ENCODE peak calls at places on chromosomes 7 and 10, in seven cellular contexts. X is astrocyte; H is neuronal stem cell; Y is breast epithelium; K is substantia nigra; I is CD4-positive, alpha-beta T cell; T is dorsolateral prefrontal cortex. S is an unnamed sample.

GRCh38 chr10:76036962-76037361 is 605.5 kb downstream of the LRMDA start:
- DNase-seq in T (no peak), I (no peak), H (no peak), K (no peak), Y (no peak), X (no peak), S (no peak)

GRCh38 chr7:134514663-134515062 is 12.7 kb upstream of the AKR1B10 start:
- DNase-seq in I (peak), T (no peak), Y (no peak), X (peak), K (peak), H (peak), S (no peak)

GRCh38 chr7:80207501-80207900 is 72.9 kb downstream of the GNAI1 start:
- DNase-seq in Y (no peak), H (no peak), K (no peak), T (no peak), I (no peak), X (no peak), S (no peak)

GRCh38 chr7:90597879-90598278 is 1.8 kb downstream of the CDK14 start:
- DNase-seq in H (no peak), X (no peak), T (no peak), Y (no peak), I (no peak), K (no peak), S (no peak)

GRCh38 chr10:130933008-130933390 is 378.5 kb downstream of the TCERG1L start:
- DNase-seq in T (no peak), Y (no peak), X (no peak), H (no peak), K (no peak), I (no peak), S (peak)

GRCh38 chr7:150324366-150324961 is 1.1 kb upstream of the ACTR3C start:
- DNase-seq in H (no peak), Y (no peak), K (no peak), T (no peak), X (peak), I (no peak), S (no peak)

GRCh38 chr7:131021902-131022301 is 287.9 kb upstream of the KLF14 start:
- DNase-seq in X (no peak), H (no peak), Y (no peak), I (no peak), K (no peak), T (no peak), S (peak)

GRCh38 chr7:36723951-36724664 is at the start of gene AOAH:
- DNase-seq in H (no peak), Y (no peak), X (no peak), K (no peak), I (peak), T (no peak), S (no peak)

DNA sequence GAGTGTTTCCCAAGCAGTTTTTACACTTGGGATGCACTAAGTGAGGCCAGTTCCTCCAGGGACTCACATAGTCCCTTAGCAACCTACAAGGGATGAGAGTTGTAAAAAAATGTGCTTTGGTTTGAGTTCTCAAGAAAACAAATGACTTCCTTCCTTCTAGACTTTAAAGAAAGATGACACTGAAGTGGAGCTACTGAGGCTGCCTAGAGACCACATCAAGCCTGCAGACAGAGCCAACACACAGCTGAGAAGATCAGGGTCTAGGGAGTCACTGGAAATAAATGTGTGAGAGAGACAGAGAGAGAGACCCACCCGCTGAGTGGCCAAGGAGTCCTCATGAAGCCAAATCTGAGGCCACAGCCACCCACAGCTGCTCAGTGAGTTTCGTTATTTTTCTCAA is 264.4 kb downstream of the TNS3 start:
- DNase-seq in K (no peak), T (no peak), H (no peak), Y (no peak), I (no peak), X (no peak), S (no peak)
- H3K27ac ChIP-seq in K (no peak), T (no peak), H (no peak), Y (no peak), I (no peak), X (no peak), S (no peak)

GRCh38 chr10:120507651-120508050 is 50.6 kb downstream of the PLPP4 start:
- DNase-seq in H (no peak), T (no peak), I (no peak), Y (no peak), K (no peak), X (no peak), S (no peak)
- H3K27ac ChIP-seq in H (no peak), T (no peak), I (no peak), Y (no peak), K (no peak), X (peak), S (no peak)

GRCh38 chr10:24916365-24916764 is 36.0 kb downstream of the PRTFDC1 start:
- DNase-seq in T (no peak), H (no peak), K (no peak), X (no peak), Y (no peak), I (no peak), S (no peak)

GRCh38 chr10:24917979-24918378 is 34.4 kb downstream of the PRTFDC1 start:
- DNase-seq in K (no peak), H (no peak), Y (no peak), X (no peak), I (no peak), T (no peak), S (no peak)

GRCh38 chr10:24925799-24926198 is 26.6 kb downstream of the PRTFDC1 start:
- DNase-seq in K (no peak), I (no peak), T (no peak), H (no peak), Y (no peak), X (no peak), S (no peak)

GRCh38 chr10:24917493-24917892 is 34.9 kb downstream of the PRTFDC1 start:
- DNase-seq in H (no peak), K (no peak), X (no peak), T (no peak), Y (no peak), I (no peak), S (no peak)

DNA sequence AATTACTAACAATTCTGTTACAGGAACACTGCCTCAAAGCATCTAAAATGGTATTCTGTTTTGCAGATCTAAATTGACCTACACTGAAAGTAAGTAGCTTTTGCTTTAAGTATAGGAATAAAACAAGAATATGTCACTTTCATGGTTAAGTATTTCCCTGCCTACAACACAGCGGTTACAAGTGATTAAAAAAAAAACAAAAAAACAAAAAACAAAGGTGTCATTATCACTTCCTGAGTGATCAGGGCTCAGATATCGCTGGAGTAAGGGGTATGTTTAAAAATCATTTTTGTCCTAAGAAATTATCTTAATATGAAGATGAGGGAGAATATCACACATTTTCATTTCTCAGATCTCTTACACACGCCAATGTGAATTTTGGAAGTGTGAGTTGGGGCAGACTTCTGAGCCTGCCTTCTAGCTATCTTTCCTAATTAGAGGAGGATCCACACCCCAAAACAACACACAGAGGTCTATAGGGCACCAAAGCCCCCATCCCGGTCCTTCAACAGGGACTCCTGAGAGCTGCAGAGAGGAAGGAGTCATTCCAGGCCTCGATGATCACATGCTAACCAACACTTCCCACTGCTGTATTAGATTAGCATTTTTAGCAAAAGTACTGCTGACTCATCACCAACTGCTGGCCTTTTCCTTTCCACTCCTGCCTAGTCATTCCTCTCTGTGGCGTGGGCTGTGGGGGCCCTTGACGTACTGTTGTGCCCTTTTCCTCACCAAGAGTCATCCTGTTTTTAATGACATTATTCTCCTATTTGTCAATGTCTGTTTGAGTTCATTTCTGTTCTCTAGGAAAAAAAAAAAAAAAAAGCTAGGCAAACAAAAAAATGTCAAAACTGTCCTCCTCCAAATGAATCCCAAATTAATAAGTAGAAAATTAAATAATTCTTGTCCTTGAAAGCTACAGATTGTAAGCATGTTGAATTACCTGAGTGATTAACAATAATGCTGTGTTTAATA is 31.2 kb downstream of the PRTFDC1 start:
- DNase-seq in Y (no peak), T (peak), X (peak), I (no peak), K (peak), H (no peak), S (no peak)
- H3K27ac ChIP-seq in Y (peak), T (peak), X (peak), I (no peak), K (peak), H (no peak), S (no peak)

GRCh38 chr10:5555881-5556280 is 31.1 kb downstream of the CALML3 start:
- DNase-seq in Y (peak), H (no peak), K (no peak), T (no peak), X (no peak), I (no peak), S (no peak)
- H3K27ac ChIP-seq in Y (peak), H (no peak), K (no peak), T (no peak), X (no peak), I (no peak), S (no peak)

DNA sequence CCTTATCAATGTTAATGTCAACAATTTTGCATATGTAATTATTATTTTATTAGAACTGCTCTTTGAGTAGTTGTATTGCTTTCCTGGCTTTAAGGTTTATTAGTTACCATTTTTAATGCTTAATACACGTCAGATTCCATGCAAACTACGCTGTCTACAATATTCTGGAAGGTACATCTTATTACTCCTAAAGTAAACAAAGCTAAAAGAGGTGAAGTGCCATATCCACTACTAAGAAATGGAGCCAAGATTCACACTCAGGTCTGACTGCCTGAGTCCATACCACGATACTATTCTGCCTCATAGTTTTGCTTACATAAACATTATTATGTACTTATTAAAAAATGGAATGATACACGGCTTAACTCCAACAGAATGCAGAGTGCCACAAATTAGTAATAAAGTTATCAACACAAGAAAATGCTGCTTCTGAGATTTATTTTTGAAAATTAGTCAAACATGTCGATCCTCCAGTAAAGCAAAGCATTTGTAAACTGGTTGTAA is 1.2 kb upstream of the DMTF1 start:
- DNase-seq in K (no peak), H (no peak), X (no peak), I (no peak), Y (no peak), T (no peak), S (no peak)
- H3K27ac ChIP-seq in K (no peak), H (no peak), X (peak), I (peak), Y (peak), T (peak), S (peak)

GRCh38 chr10:79113827-79114226 is 45.1 kb downstream of the ZMIZ1 start:
- DNase-seq in T (no peak), X (no peak), H (no peak), K (no peak), I (no peak), Y (no peak), S (no peak)

GRCh38 chr10:79115302-79115701 is 46.5 kb downstream of the ZMIZ1 start:
- DNase-seq in K (no peak), H (no peak), T (no peak), X (no peak), Y (no peak), I (no peak), S (no peak)

GRCh38 chr10:79116801-79117723 is 48.3 kb downstream of the ZMIZ1 start:
- DNase-seq in I (no peak), T (no peak), K (no peak), X (peak), H (no peak), Y (no peak), S (no peak)

GRCh38 chr10:79118286-79119202 is 49.8 kb downstream of the ZMIZ1 start:
- DNase-seq in T (no peak), I (no peak), K (no peak), H (no peak), Y (no peak), X (no peak), S (no peak)

DNA sequence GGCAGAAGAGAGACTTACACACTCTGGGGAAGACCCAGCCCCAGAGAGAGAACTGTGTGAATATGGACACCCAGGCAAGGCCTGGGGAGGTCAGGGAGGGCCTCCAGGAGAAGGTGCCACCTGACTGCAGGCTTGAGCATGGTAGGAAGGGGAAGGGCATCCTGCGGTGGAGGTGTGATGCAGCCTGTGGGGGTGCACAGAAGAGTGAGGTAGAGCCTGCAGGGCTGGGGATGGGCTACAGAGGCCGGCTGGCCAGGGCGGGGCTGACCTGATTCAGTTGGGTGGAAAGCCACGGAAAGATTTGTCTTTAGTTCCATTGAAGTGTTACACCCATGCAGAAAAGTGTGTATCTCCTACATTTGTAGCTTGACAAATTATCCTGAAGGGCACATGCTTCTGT is 47.6 kb downstream of the ZMIZ1 start:
- DNase-seq in Y (no peak), K (no peak), H (no peak), T (no peak), X (no peak), I (no peak), S (no peak)
- H3K27ac ChIP-seq in Y (peak), K (no peak), H (no peak), T (no peak), X (no peak), I (no peak), S (peak)

S was measured in vagina.